ENCODE peak calls at places on chromosomes 3 and 15, in nine cellular contexts. M is cardiac muscle cell; A is mucosa of descending colon; I is left ventricle myocardium inferior; Z is CD8-positive, alpha-beta memory T cell; R is neural progenitor cell; O is fibroblast of lung; X is esophagus squamous epithelium; F is right atrium auricular region. N is an unnamed sample.

GRCh38 chr15:58566029-58566428 is 134.2 kb downstream of the LIPC start:
- DNase-seq in R (no peak), O (no peak), A (no peak), I (no peak), X (no peak), F (no peak), M (no peak), Z (no peak), N (no peak)

GRCh38 chr3:99856437-99857220 is 39.0 kb downstream of the CMSS1 start:
- DNase-seq in A (no peak), O (no peak), Z (no peak), I (no peak), R (no peak), X (no peak), M (no peak), F (no peak), N (no peak)

GRCh38 chr15:40118473-40118872 is 9.8 kb upstream of the BMF start:
- DNase-seq in R (no peak), X (no peak), M (peak; percentile 36), I (no peak), F (no peak), Z (no peak), A (no peak), O (no peak), N (no peak)

GRCh38 chr3:170815340-170815739 is 54.7 kb downstream of the RPL22L1 start:
- DNase-seq in X (no peak), F (no peak), A (no peak), M (no peak), O (no peak), R (peak; percentile 55), Z (no peak), I (no peak), N (peak; percentile 70)

GRCh38 chr15:74173545-74174215 is at the start of gene ISLR:
- DNase-seq in I (peak; percentile 46), R (no peak), F (no peak), Z (no peak), X (no peak), O (peak; percentile 76), A (no peak), M (peak; percentile 91), N (no peak)

GRCh38 chr3:55305714-55306485 is 181.2 kb downstream of the WNT5A start:
- DNase-seq in X (no peak), O (peak; percentile 15), R (no peak), I (no peak), F (no peak), M (peak; percentile 16), Z (no peak), A (no peak), N (no peak)

GRCh38 chr3:12476238-12476897 is 7.9 kb upstream of the TSEN2 start:
- DNase-seq in I (no peak), R (no peak), F (no peak), M (peak; percentile 63), X (no peak), Z (no peak), A (no peak), O (peak; percentile 67), N (no peak)

GRCh38 chr3:138942861-138943623 is 3.9 kb downstream of the FOXL2 start:
- DNase-seq in Z (no peak), O (no peak), A (no peak), R (peak; percentile 67), F (no peak), X (no peak), M (no peak), I (no peak), N (no peak)

GRCh38 chr15:51097553-51098330 is 3.0 kb upstream of the TNFAIP8L3 start:
- DNase-seq in X (no peak), F (no peak), O (peak; percentile 49), R (no peak), Z (no peak), M (peak; percentile 61), A (no peak), I (no peak), N (no peak)

GRCh38 chr3:29606416-29606815 is 325.5 kb downstream of the RBMS3 start:
- DNase-seq in O (no peak), F (no peak), Z (no peak), X (no peak), R (no peak), I (no peak), A (no peak), M (no peak), N (no peak)

GRCh38 chr3:27146786-27147185 is 222.4 kb downstream of the NEK10 start:
- DNase-seq in Z (no peak), I (no peak), X (no peak), R (no peak), M (no peak), O (no peak), A (no peak), F (no peak), N (no peak)

GRCh38 chr3:66825421-66825820 is 172.7 kb upstream of the KBTBD8 start:
- DNase-seq in M (no peak), O (no peak), A (no peak), X (no peak), I (no peak), Z (no peak), R (no peak), F (no peak), N (no peak)

GRCh38 chr3:129312671-129313414 is 34.2 kb downstream of the HMCES start:
- DNase-seq in X (no peak), M (no peak), R (no peak), F (no peak), I (no peak), A (no peak), Z (no peak), O (peak; percentile 31), N (peak; percentile 46)

GRCh38 chr3:22977042-22977441 is 226.1 kb upstream of the UBE2E2 start:
- DNase-seq in A (no peak), X (no peak), Z (no peak), R (no peak), F (no peak), I (no peak), O (no peak), M (no peak), N (no peak)

GRCh38 chr3:194880940-194881925 is 195.6 kb downstream of the FAM43A start:
- DNase-seq in F (peak; percentile 53), O (no peak), M (no peak), A (no peak), X (no peak), R (no peak), Z (no peak), I (no peak), N (no peak)

GRCh38 chr3:22228705-22229104 is 477.7 kb upstream of the ZNF385D start:
- DNase-seq in A (no peak), M (no peak), F (no peak), Z (no peak), O (peak; percentile 4), I (no peak), R (no peak), X (no peak), N (no peak)

GRCh38 chr3:180059351-180059750 is 22.6 kb upstream of the PEX5L start:
- DNase-seq in I (no peak), F (no peak), Z (no peak), R (no peak), X (no peak), O (no peak), A (no peak), M (no peak), N (no peak)

GRCh38 chr3:30747771-30748281 is 141.4 kb downstream of the TGFBR2 start:
- DNase-seq in O (peak; percentile 58), F (no peak), X (no peak), I (no peak), Z (no peak), M (peak; percentile 67), R (peak; percentile 37), A (no peak), N (no peak)

GRCh38 chr3:138417559-138417982 is 16.8 kb upstream of the ESYT3 start:
- DNase-seq in M (peak; percentile 91), X (no peak), R (peak; percentile 90), F (peak; percentile 80), Z (peak; percentile 17), I (peak; percentile 73), A (no peak), O (peak; percentile 82), N (peak; percentile 80)

GRCh38 chr15:64398575-64398974 is 10.9 kb downstream of the TRIP4 start:
- DNase-seq in R (no peak), M (no peak), O (no peak), F (no peak), I (no peak), Z (no peak), X (no peak), A (no peak), N (no peak)

GRCh38 chr3:50599115-50599715 is 12.4 kb downstream of the CISH start:
- DNase-seq in O (no peak), M (no peak), Z (no peak), A (peak; percentile 33), I (no peak), X (no peak), F (no peak), R (no peak), N (peak; percentile 35)
- H3K4me1 ChIP-seq in O (peaks cover 22% of the 10 kb centered on the region), M (peaks cover 29% of the 10 kb centered on the region), Z (peaks cover 75% of the 10 kb centered on the region), A (peaks cover 43% of the 10 kb centered on the region), I (peaks cover 60% of the 10 kb centered on the region), X (peaks cover 64% of the 10 kb centered on the region), F (peaks cover 55% of the 10 kb centered on the region), R (no peaks in the 10 kb centered on the region), N (peaks cover 55% of the 10 kb centered on the region)

GRCh38 chr3:68172039-68172438 is 517.6 kb upstream of the SUCLG2 start:
- DNase-seq in M (no peak), R (no peak), I (no peak), Z (no peak), A (no peak), O (no peak), F (no peak), X (no peak), N (no peak)

GRCh38 chr3:68173230-68173629 is 518.8 kb upstream of the SUCLG2 start:
- DNase-seq in O (no peak), Z (no peak), X (no peak), I (no peak), F (no peak), A (no peak), R (no peak), M (no peak), N (no peak)

GRCh38 chr3:68176600-68176999 is 522.2 kb upstream of the SUCLG2 start:
- DNase-seq in M (no peak), O (no peak), F (no peak), I (no peak), A (no peak), R (no peak), X (no peak), Z (no peak), N (no peak)
- H3K4me1 ChIP-seq in M (no peaks in the 10 kb centered on the region), O (no peaks in the 10 kb centered on the region), F (no peaks in the 10 kb centered on the region), I (no peaks in the 10 kb centered on the region), A (no peaks in the 10 kb centered on the region), R (no peaks in the 10 kb centered on the region), X (no peaks in the 10 kb centered on the region), Z (no peaks in the 10 kb centered on the region), N (no peaks in the 10 kb centered on the region)

GRCh38 chr15:70524470-70524869 is 238.9 kb downstream of the UACA start:
- DNase-seq in O (no peak), R (no peak), X (no peak), F (no peak), M (no peak), I (no peak), Z (no peak), A (no peak), N (no peak)
- H3K4me1 ChIP-seq in O (no peaks in the 10 kb centered on the region), R (no peaks in the 10 kb centered on the region), X (peaks cover 38% of the 10 kb centered on the region), F (no peaks in the 10 kb centered on the region), M (peaks cover 7% of the 10 kb centered on the region), I (no peaks in the 10 kb centered on the region), Z (peaks cover 37% of the 10 kb centered on the region), A (peaks cover 9% of the 10 kb centered on the region), N (peaks cover 6% of the 10 kb centered on the region)

GRCh38 chr3:53171109-53171453 is 10.1 kb downstream of the PRKCD start:
- DNase-seq in Z (no peak), O (no peak), R (no peak), X (no peak), I (no peak), A (no peak), M (no peak), F (no peak), N (peak; percentile 42)
- H3K4me1 ChIP-seq in Z (no peaks in the 10 kb centered on the region), O (peaks cover 11% of the 10 kb centered on the region), R (peaks cover 36% of the 10 kb centered on the region), X (peaks cover 59% of the 10 kb centered on the region), I (peaks cover 29% of the 10 kb centered on the region), A (peaks cover 22% of the 10 kb centered on the region), M (no peaks in the 10 kb centered on the region), F (peaks cover 50% of the 10 kb centered on the region), N (peaks cover 18% of the 10 kb centered on the region)

N was measured in left lung.